ENCODE peak calls at places on chromosomes 1 and 21, in six cellular contexts. E, S, R, A, L and W are unnamed samples.

GRCh38 chr1:159510223-159510530 is 25.6 kb downstream of the OR10J5 start:
- DNase-seq in E (no peak), S (no peak), R (no peak), A (no peak), L (no peak), W (no peak)

GRCh38 chr1:67524143-67525052 is 94.2 kb upstream of the SERBP1 start:
- DNase-seq in E (no peak), S (no peak), R (no peak), A (no peak), L (no peak), W (no peak)

GRCh38 chr1:14524816-14525215 is 73.7 kb upstream of the KAZN start:
- DNase-seq in E (no peak), S (no peak), R (no peak), A (no peak), L (no peak), W (no peak)

GRCh38 chr1:223628233-223628632 is 37.3 kb downstream of the CAPN8 start:
- DNase-seq in E (no peak), S (peak), R (peak), A (no peak), L (no peak), W (peak)

GRCh38 chr1:204217648-204218000 is 3.8 kb upstream of the GOLT1A start:
- DNase-seq in E (no peak), S (no peak), R (no peak), A (no peak), L (no peak), W (no peak)

GRCh38 chr1:20551945-20552727 is at the start of gene FAM43B:
- DNase-seq in E (peak), S (no peak), R (no peak), A (no peak), L (no peak), W (peak)

GRCh38 chr21:34724131-34724856 is 55.5 kb downstream of the CLIC6 start:
- DNase-seq in E (no peak), S (no peak), R (peak), A (no peak), L (no peak), W (no peak)

GRCh38 chr1:32538887-32539583 is at the start of gene ZBTB8A:
- DNase-seq in E (no peak), S (peak), R (peak), A (no peak), L (no peak), W (no peak)

GRCh38 chr1:152388889-152389288 is 25.2 kb downstream of the CRNN start:
- DNase-seq in E (no peak), S (no peak), R (no peak), A (no peak), L (no peak), W (no peak)

GRCh38 chr1:160739098-160739511 is at the start of gene SLAMF7:
- DNase-seq in E (no peak), S (no peak), R (no peak), A (no peak), L (peak), W (no peak)

GRCh38 chr1:85652327-85652726 is 55.9 kb downstream of the ZNHIT6 start:
- DNase-seq in E (no peak), S (no peak), R (no peak), A (no peak), L (no peak), W (no peak)

GRCh38 chr1:172821609-172822274 is 162.8 kb downstream of the FASLG start:
- DNase-seq in E (no peak), S (no peak), R (no peak), A (no peak), L (no peak), W (peak)

DNA sequence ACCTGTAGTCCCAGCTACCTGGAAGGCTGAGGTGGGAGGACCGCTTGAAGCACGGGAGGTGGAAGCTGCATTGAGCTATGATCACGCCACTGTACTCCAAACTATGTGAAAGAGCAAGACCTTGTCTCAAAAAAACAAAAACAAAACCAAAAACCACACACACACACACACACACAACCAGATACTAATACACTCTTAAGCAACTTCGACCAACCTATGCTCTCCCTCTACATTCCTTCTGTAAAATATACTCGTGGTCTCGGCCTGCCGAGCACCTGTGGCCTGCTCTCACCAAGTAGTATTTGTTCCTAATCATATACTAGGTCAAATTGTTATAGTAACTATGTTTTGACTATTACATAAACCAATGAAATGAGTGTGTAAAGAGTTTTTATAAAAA is 13.5 kb upstream of the SYT2 start:
- DNase-seq in E (no peak), S (no peak), R (no peak), A (no peak), L (no peak), W (no peak)
- H3K4me3 ChIP-seq in E (no peak), S (no peak), R (no peak), A (no peak), L (no peak), W (no peak)

GRCh38 chr1:202860744-202861419 is 28.1 kb downstream of the RABIF start:
- DNase-seq in E (no peak), S (peak), R (peak), A (no peak), L (no peak), W (peak)
- TF ChIP-seq EP300 in E (no peak), S (no peak), R (no peak), A (no peak), L (no peak), W (no peak)

GRCh38 chr1:150535511-150536281 is 13.5 kb upstream of the ADAMTSL4 start:
- DNase-seq in E (no peak), S (no peak), R (no peak), A (no peak), L (no peak), W (no peak)
- H3K4me3 ChIP-seq in E (no peak), S (no peak), R (no peak), A (no peak), L (no peak), W (no peak)

GRCh38 chr1:226135709-226136108 is 50.8 kb downstream of the ACBD3 start:
- DNase-seq in E (no peak), S (no peak), R (no peak), A (no peak), L (no peak), W (no peak)

GRCh38 chr1:226133504-226134123 is 52.9 kb downstream of the ACBD3 start:
- DNase-seq in E (no peak), S (no peak), R (no peak), A (no peak), L (no peak), W (no peak)

GRCh38 chr1:226134170-226135058 is 52.1 kb downstream of the ACBD3 start:
- DNase-seq in E (no peak), S (no peak), R (no peak), A (no peak), L (no peak), W (no peak)

GRCh38 chr1:226132731-226133503 is 53.6 kb downstream of the ACBD3 start:
- DNase-seq in E (no peak), S (no peak), R (peak), A (no peak), L (no peak), W (peak)

GRCh38 chr1:226135059-226135651 is 51.4 kb downstream of the ACBD3 start:
- DNase-seq in E (no peak), S (no peak), R (peak), A (no peak), L (no peak), W (peak)
- TF ChIP-seq EP300 in E (no peak), S (no peak), R (no peak), A (no peak), L (no peak), W (no peak)

GRCh38 chr1:110961902-110962301 is 1.8 kb downstream of the LRIF1 start:
- DNase-seq in E (no peak), S (no peak), R (no peak), A (no peak), L (no peak), W (no peak)
- H3K4me3 ChIP-seq in E (no peak), S (no peak), R (no peak), A (no peak), L (peak), W (no peak)